ENCODE peak calls at places on chromosomes 5 and 9, in seven cellular contexts. R is HTR-8/SVneo, O is erythroblast, C is GM13977, J is NB4, Y is LHCN-M2, M is NCI-H460. H is an unnamed sample.

GRCh38 chr5:176793343-176793699 is 17.0 kb upstream of the UNC5A start:
- DNase-seq in R (no peak), O (no peak), C (no peak), J (no peak), Y (no peak), M (no peak), H (peak)

GRCh38 chr5:123951204-123951977 is 439.4 kb downstream of the CSNK1G3 start:
- DNase-seq in R (peak), O (no peak), C (no peak), J (peak), Y (peak), M (peak), H (no peak)

GRCh38 chr5:123597018-123597417 is 85.0 kb downstream of the CSNK1G3 start:
- DNase-seq in R (no peak), O (no peak), C (no peak), J (no peak), Y (no peak), M (no peak), H (no peak)

GRCh38 chr5:109739741-109740140 is 50.0 kb downstream of the MAN2A1 start:
- DNase-seq in R (peak), O (no peak), C (no peak), J (no peak), Y (peak), M (no peak), H (peak)

GRCh38 chr5:120151181-120151580 is 312.9 kb upstream of the PRR16 start:
- DNase-seq in R (no peak), O (no peak), C (no peak), J (no peak), Y (peak), M (no peak), H (no peak)

GRCh38 chr5:72109051-72109411 is 1.8 kb downstream of the MAP1B start:
- DNase-seq in R (no peak), O (no peak), C (no peak), J (no peak), Y (no peak), M (no peak), H (no peak)

GRCh38 chr5:142551242-142552067 is 134.4 kb downstream of the FGF1 start:
- DNase-seq in R (peak), O (no peak), C (no peak), J (no peak), Y (no peak), M (no peak), H (peak)

GRCh38 chr5:59123595-59124561 is 541.0 kb downstream of the RAB3C start:
- DNase-seq in R (no peak), O (no peak), C (no peak), J (no peak), Y (no peak), M (no peak), H (no peak)

GRCh38 chr5:176573564-176574296 is 24.6 kb downstream of the CDHR2 start:
- DNase-seq in R (peak), O (peak), C (peak), J (peak), Y (peak), M (peak), H (peak)

GRCh38 chr9:135410831-135411473 is 68.6 kb upstream of the PPP1R26 start:
- DNase-seq in R (no peak), O (no peak), C (no peak), J (no peak), Y (no peak), M (no peak), H (peak)

GRCh38 chr9:127683723-127684122 is 23.1 kb upstream of the CFAP157 start:
- DNase-seq in R (no peak), O (no peak), C (no peak), J (no peak), Y (peak), M (no peak), H (no peak)

GRCh38 chr5:77844408-77845272 is 68.5 kb upstream of the TBCA start:
- DNase-seq in R (no peak), O (peak), C (peak), J (no peak), Y (no peak), M (no peak), H (peak)

GRCh38 chr5:36502608-36503007 is 103.8 kb upstream of the SLC1A3 start:
- DNase-seq in R (peak), O (no peak), C (no peak), J (no peak), Y (peak), M (no peak), H (no peak)